ENCODE peak calls at places on chromosomes 5 and 9, in four cellular contexts. G is fibroblast of lung, R is cardiac muscle cell, J is aorta. B is an unnamed sample.

GRCh38 chr9:94927762-94928158 is 201.3 kb downstream of the AOPEP start:
- DNase-seq in J (no peak), R (no peak), G (no peak), B (no peak)

GRCh38 chr9:69120380-69121154 is 53.5 kb upstream of the TJP2 start:
- DNase-seq in G (peak), R (peak), J (no peak), B (no peak)

GRCh38 chr9:80251778-80252177 is 680.0 kb downstream of the TLE4 start:
- DNase-seq in J (no peak), R (no peak), G (no peak), B (no peak)

GRCh38 chr9:115650768-115651167 is 502.8 kb upstream of the PAPPA start:
- DNase-seq in J (no peak), G (peak), R (peak), B (peak)

GRCh38 chr9:88326024-88326423 is 62.2 kb upstream of the SPIN1 start:
- DNase-seq in R (no peak), G (no peak), J (no peak), B (no peak)

GRCh38 chr5:157143127-157143959 is 678 bp upstream of the MED7 start:
- DNase-seq in J (peak), R (peak), G (peak), B (no peak)

GRCh38 chr9:127360829-127361228 is 36.1 kb upstream of the SLC2A8 start:
- DNase-seq in R (peak), G (peak), J (no peak), B (no peak)

GRCh38 chr9:14908221-14909206 is 1.7 kb downstream of the FREM1 start:
- DNase-seq in R (no peak), G (no peak), J (no peak), B (no peak)

GRCh38 chr9:94827584-94828304 is 101.2 kb downstream of the AOPEP start:
- DNase-seq in J (no peak), G (peak), R (peak), B (peak)

GRCh38 chr5:91499943-91500531 is 116.9 kb upstream of the ARRDC3 start:
- DNase-seq in R (peak), J (no peak), G (peak), B (peak)

GRCh38 chr5:168592014-168592368 is 12.8 kb upstream of the PANK3 start:
- DNase-seq in G (peak), J (no peak), R (peak), B (no peak)

GRCh38 chr9:34634551-34634945 is 3.0 kb downstream of the SIGMAR1 start:
- DNase-seq in R (no peak), J (no peak), G (no peak), B (no peak)

GRCh38 chr9:137176302-137177182 is 4.7 kb upstream of the TMEM210 start:
- DNase-seq in R (peak), J (no peak), G (peak), B (no peak)

GRCh38 chr5:142970440-142970788 is 200.2 kb downstream of the ARHGAP26 start:
- DNase-seq in G (no peak), J (no peak), R (no peak), B (no peak)

GRCh38 chr5:154038241-154038603 is 488 bp downstream of the FAM114A2 start:
- DNase-seq in R (no peak), J (no peak), G (no peak), B (no peak)

GRCh38 chr5:95861858-95862561 is 39.5 kb upstream of the GLRX start:
- DNase-seq in R (peak), J (no peak), G (peak), B (no peak)

GRCh38 chr5:9284781-9285307 is 261.0 kb downstream of the SEMA5A start:
- DNase-seq in G (no peak), J (peak), R (peak), B (no peak)

GRCh38 chr5:82104872-82105271 is 133.0 kb downstream of the ATG10 start:
- DNase-seq in G (no peak), R (no peak), J (no peak), B (no peak)

GRCh38 chr5:143646961-143647360 is 165.0 kb upstream of the HMHB1 start:
- DNase-seq in G (no peak), R (no peak), J (no peak), B (no peak)

GRCh38 chr5:15463231-15463630 is 36.7 kb upstream of the FBXL7 start:
- DNase-seq in G (peak), R (peak), J (no peak), B (peak)

GRCh38 chr9:134937566-134938345 is 20.0 kb upstream of the FCN1 start:
- DNase-seq in R (no peak), G (no peak), J (peak), B (no peak)

GRCh38 chr9:129962376-129962765 is 80.6 kb downstream of the FNBP1 start:
- DNase-seq in J (no peak), R (peak), G (no peak), B (no peak)

GRCh38 chr9:6996061-6996854 is 238.5 kb downstream of the KDM4C start:
- DNase-seq in R (no peak), G (no peak), J (no peak), B (no peak)

GRCh38 chr9:16704489-16705111 is 165.9 kb downstream of the BNC2 start:
- DNase-seq in J (peak), G (no peak), R (peak), B (no peak)

GRCh38 chr9:94839398-94839797 is 112.9 kb downstream of the AOPEP start:
- DNase-seq in R (no peak), G (no peak), J (no peak), B (no peak)

GRCh38 chr5:132298305-132298704 is 4.1 kb downstream of the SLC22A4 start:
- DNase-seq in G (no peak), J (no peak), R (peak), B (no peak)

GRCh38 chr5:32880781-32881180 is 169.7 kb downstream of the NPR3 start:
- DNase-seq in J (no peak), G (peak), R (no peak), B (no peak)

GRCh38 chr9:134066546-134066922 is 1.3 kb downstream of the BRD3 start:
- DNase-seq in G (peak), R (peak), J (no peak), B (no peak)

GRCh38 chr9:78089111-78089510 is 57.5 kb upstream of the GNAQ start:
- DNase-seq in R (no peak), J (no peak), G (no peak), B (no peak)

GRCh38 chr5:60594715-60595114 is 105.3 kb downstream of the DEPDC1B start:
- DNase-seq in J (no peak), R (no peak), G (no peak), B (no peak)

GRCh38 chr9:115198018-115198417 is 80.1 kb upstream of the TNC start:
- DNase-seq in J (peak), G (peak), R (peak), B (no peak)

GRCh38 chr9:86099695-86100364 is 472 bp upstream of the GOLM1 start:
- DNase-seq in G (peak), J (peak), R (peak), B (no peak)

GRCh38 chr9:121718063-121718462 is 66.6 kb downstream of the DAB2IP start:
- DNase-seq in R (peak), G (peak), J (no peak), B (no peak)

GRCh38 chr9:122109035-122109813 is 16.1 kb upstream of the TTLL11 start:
- DNase-seq in R (no peak), J (no peak), G (no peak), B (no peak)

GRCh38 chr5:110899566-110900412 is 161.0 kb downstream of the SLC25A46 start:
- DNase-seq in J (no peak), G (peak), R (peak), B (no peak)

GRCh38 chr5:143404416-143405062 is 1.1 kb upstream of the NR3C1 start:
- DNase-seq in J (peak), G (peak), R (peak), B (peak)

GRCh38 chr9:20315672-20316071 is 306.6 kb downstream of the MLLT3 start:
- DNase-seq in R (peak), J (no peak), G (peak), B (peak)

GRCh38 chr9:136140966-136141365 is 22.3 kb upstream of the TMEM250 start:
- DNase-seq in R (peak), G (no peak), J (peak), B (peak)

GRCh38 chr9:107260437-107261081 is 22.5 kb upstream of the RAD23B start:
- DNase-seq in G (no peak), R (no peak), J (no peak), B (no peak)

GRCh38 chr5:21398511-21398910 is 1410.5 kb upstream of the CDH18 start:
- DNase-seq in J (no peak), G (peak), R (no peak), B (no peak)

DNA sequence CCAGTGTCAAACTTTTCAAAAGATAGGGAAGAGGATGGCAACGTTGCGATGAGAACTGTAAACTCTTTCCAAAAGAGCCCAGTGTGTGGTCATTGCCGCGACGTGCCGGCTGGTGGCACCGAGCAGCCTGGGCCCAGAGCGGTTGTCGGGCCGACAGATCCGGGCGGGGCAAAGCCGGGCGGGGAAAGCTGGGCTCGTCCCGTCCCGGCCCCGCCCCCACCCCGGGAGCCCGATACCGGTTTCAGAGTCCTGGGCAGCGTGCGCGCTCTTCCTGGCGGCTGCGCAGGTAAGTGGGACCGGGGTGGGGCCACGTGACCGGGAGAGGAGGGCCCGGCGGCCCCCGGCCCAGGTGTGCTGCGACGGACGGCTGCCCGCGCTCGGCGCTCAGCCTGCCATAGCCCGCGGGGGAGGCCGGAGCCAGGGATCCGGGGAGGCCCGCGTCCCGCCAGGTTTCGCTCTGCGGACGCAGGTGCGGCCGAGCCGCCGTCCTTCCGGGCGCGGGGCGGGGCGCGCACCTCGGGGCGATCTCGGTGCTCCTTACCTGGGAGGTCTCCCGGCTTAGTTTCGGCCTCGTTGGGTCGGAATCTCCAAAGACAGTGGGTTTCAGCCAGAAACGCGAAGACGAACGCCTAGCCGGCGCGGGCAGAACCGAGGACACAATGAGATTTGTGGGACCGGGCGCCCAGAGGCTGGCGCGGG is at the start of gene MARVELD2:
- DNase-seq in R (peak), G (peak), J (peak), B (no peak)
- H3K4me3 ChIP-seq in R (peak), G (peak), J (no peak), B (peak)

DNA sequence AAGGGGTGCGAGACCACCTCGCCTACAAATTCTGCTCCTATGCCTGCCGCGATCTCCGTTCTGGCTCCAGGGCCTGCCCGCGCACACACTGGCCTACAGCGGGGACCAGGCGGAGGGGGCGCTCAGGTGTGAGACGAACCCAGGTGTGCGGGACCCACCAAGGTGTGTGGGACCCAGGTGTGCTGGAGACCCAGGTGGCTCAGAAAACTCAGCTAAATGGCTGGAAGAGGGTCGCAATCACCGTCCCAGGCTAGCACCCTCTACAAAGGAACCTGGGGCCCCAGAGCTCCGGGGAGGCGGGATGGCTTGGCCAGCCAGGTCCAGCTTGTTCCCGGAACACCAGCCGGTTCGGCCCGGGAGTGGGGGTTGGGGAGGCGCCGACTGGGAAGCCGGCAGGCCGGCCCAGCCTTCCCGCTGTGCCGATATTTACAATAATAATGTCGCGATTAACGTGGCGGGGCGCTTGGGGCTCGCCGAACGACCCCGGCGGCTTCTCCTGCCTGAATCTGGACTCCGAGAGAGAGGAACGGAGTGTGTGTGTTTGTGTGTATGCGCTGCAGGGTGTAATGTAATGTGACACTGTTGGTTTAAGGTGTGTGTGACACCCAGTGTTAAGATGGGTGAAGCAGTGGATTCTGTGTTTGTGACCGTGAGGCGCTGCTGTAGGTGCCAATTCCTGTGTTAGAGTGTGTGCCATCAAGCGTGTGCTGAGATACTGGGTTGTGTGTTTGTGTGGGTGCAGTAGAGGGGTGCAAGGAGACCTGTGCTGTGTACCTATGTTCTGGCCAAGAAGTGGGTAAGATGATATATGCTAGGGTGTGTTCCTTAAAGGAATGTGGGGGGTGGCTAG is 1.4 kb downstream of the PCDH1 start:
- DNase-seq in R (no peak), J (no peak), G (no peak), B (no peak)
- H3K4me3 ChIP-seq in R (peak), J (no peak), G (no peak), B (peak)

DNA sequence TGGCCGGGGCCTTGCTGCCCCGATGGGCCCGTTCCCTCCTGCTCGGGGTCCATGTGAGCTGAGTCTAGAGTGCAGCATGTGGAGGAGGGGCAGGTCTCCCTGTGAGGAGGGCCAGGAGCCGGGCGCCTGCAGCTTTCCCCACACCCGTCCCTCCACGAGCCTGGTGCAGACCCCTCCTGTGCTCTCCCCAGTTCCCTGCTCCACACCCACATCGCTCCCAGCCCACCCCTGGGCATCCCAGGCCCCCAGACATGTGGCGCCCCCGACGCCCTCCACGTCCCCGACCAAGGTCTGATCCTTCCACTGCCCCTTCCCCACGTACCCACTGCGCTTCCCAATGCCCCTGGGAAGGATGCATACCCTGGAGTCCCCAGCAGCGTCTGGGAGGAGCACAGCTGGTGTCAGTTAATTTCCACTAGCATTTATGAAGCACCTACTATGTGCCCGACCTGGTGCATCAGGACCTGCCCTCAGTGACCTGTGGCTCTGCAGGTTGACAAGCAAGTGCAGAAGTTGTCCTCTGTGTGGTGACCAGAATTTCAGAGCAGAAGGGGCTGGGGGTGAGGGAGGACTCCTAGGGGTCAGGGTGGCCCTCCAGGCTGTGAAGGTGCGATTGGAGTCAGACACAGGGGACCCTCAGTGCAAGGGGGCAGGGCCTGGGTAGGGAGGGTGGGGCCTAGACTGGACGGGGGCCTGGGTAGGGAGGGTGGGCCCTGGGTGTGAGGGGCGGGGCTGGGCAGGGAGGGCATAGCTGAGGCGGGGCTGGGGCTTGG is 10.8 kb upstream of the SLC6A18 start:
- DNase-seq in G (no peak), R (no peak), J (peak), B (no peak)
- H3K4me3 ChIP-seq in G (no peak), R (no peak), J (no peak), B (no peak)

GRCh38 chr5:39319395-39319794 is 44.9 kb downstream of the C9 start:
- DNase-seq in G (no peak), J (peak), R (no peak), B (no peak)
- H3K4me3 ChIP-seq in G (no peak), J (no peak), R (no peak), B (no peak)

B was measured in skeletal muscle cell.